ENCODE peak calls at places on chromosomes 16 and 17, in ten cellular contexts. V is colonic mucosa, P is A673, J is tibial nerve, Z is tibial artery, R is fibroblast of lung, C is A549, A is aorta, N is Karpas-422, D is body of pancreas. X is an unnamed sample.

GRCh38 chr17:28717578-28718316 is at the start of gene RAB34:
- DNase-seq in A (peak; percentile 94), P (peak; percentile 95), N (no peak), J (peak; percentile 54), D (peak; percentile 40), C (peak; percentile 90), R (peak; percentile 91), V (peak; percentile 50), Z (peak; percentile 90), X (no peak)

GRCh38 chr16:66508261-66508913 is 41.5 kb downstream of the TK2 start:
- DNase-seq in A (no peak), R (peak; percentile 66), P (no peak), D (peak; percentile 55), J (no peak), Z (peak; percentile 65), V (no peak), C (peak; percentile 93), N (no peak), X (no peak)

GRCh38 chr17:72618018-72618509 is 474.4 kb downstream of the SLC39A11 start:
- DNase-seq in A (no peak), Z (no peak), R (no peak), P (no peak), N (no peak), C (peak; percentile 43), V (peak; percentile 96), J (no peak), D (peak; percentile 50), X (no peak)

GRCh38 chr17:76801706-76802105 is 63.8 kb downstream of the MFSD11 start:
- DNase-seq in A (no peak), V (no peak), R (no peak), J (no peak), Z (no peak), N (no peak), P (no peak), D (no peak), C (no peak), X (no peak)

GRCh38 chr17:412211-413015 is 59.8 kb upstream of the RPH3AL start:
- DNase-seq in P (peak; percentile 78), A (peak; percentile 64), Z (no peak), C (peak; percentile 70), V (peak; percentile 61), R (peak; percentile 51), D (peak; percentile 63), N (peak; percentile 86), J (peak; percentile 22), X (peak; percentile 9)

GRCh38 chr16:85490971-85491771 is 122.0 kb upstream of the GSE1 start:
- DNase-seq in D (peak; percentile 74), Z (no peak), C (peak; percentile 52), N (peak; percentile 81), A (no peak), J (no peak), R (no peak), P (no peak), V (peak; percentile 59), X (no peak)

GRCh38 chr17:43832976-43833829 is at the start of gene MPP3:
- DNase-seq in J (peak; percentile 33), N (no peak), C (peak; percentile 78), R (peak; percentile 66), P (peak; percentile 71), V (peak; percentile 68), A (peak; percentile 90), D (peak; percentile 77), Z (peak; percentile 83), X (peak; percentile 13)

GRCh38 chr17:77279448-77280303 is 138.9 kb downstream of the SEC14L1 start:
- DNase-seq in N (no peak), A (no peak), J (no peak), V (peak; percentile 52), C (no peak), D (no peak), Z (no peak), R (peak; percentile 86), P (no peak), X (no peak)

GRCh38 chr17:64130559-64131001 is 636 bp upstream of the ERN1 start:
- DNase-seq in J (no peak), A (peak; percentile 79), N (no peak), D (no peak), C (no peak), R (peak; percentile 48), V (peak; percentile 53), P (no peak), Z (peak; percentile 80), X (no peak)

GRCh38 chr16:1723450-1724147 is 17.6 kb downstream of the MAPK8IP3 start:
- DNase-seq in D (peak; percentile 62), P (peak; percentile 41), A (no peak), Z (no peak), V (peak; percentile 69), C (peak; percentile 41), R (peak; percentile 19), J (no peak), N (peak; percentile 79), X (no peak)

GRCh38 chr17:65659512-65659911 is 98.1 kb upstream of the AXIN2 start:
- DNase-seq in R (no peak), Z (no peak), P (no peak), C (no peak), D (no peak), A (no peak), J (no peak), N (no peak), V (no peak), X (no peak)

GRCh38 chr17:65656390-65657250 is 95.2 kb upstream of the AXIN2 start:
- DNase-seq in V (no peak), C (peak; percentile 20), Z (no peak), D (no peak), R (no peak), N (no peak), P (no peak), A (no peak), J (no peak), X (no peak)

GRCh38 chr17:65660947-65661346 is 99.5 kb upstream of the AXIN2 start:
- DNase-seq in C (peak; percentile 47), R (peak; percentile 57), J (no peak), Z (no peak), D (no peak), N (no peak), A (no peak), V (no peak), P (peak; percentile 25), X (no peak)

GRCh38 chr17:65660078-65660477 is 98.6 kb upstream of the AXIN2 start:
- DNase-seq in R (no peak), V (no peak), C (no peak), N (no peak), D (no peak), J (no peak), P (no peak), A (no peak), Z (no peak), X (no peak)

DNA sequence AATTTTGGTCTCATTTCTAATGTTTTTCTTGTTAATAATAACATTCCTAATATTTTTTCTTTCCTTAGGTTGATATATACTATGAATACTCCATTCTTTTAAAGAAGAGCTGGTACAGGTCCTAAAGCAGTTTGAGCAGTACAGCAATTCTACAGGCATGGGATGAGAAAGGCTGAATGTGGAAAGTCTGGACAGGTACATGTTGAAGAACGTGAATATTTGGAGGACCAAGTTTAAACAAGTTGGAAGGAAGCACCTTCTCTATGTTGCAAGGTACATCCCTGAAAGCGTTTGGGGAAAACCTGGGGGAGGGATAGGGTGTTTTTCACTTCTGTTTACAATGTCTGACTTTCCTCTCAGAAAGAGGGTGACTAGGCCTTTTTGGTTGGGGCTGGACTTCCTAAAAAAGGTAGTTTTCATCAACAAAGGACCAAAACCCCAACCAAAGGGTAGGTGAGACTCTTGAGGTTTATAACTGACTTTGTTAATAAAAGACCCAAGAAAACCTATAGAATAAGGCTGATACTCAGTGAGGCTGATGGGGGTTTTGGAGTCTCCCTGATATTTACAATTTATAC is 95.9 kb upstream of the AXIN2 start:
- DNase-seq in J (no peak), R (no peak), Z (no peak), D (no peak), A (no peak), C (no peak), V (no peak), N (no peak), P (no peak), X (no peak)
- H3K27ac ChIP-seq in J (no peak overlapping the region), R (no peak overlapping the region), Z (no peak overlapping the region), D (no peak overlapping the region), A (no peak overlapping the region), C (no peak overlapping the region), V (no peak overlapping the region), N (no peak overlapping the region), P (no peak overlapping the region), X (no peak overlapping the region)

DNA sequence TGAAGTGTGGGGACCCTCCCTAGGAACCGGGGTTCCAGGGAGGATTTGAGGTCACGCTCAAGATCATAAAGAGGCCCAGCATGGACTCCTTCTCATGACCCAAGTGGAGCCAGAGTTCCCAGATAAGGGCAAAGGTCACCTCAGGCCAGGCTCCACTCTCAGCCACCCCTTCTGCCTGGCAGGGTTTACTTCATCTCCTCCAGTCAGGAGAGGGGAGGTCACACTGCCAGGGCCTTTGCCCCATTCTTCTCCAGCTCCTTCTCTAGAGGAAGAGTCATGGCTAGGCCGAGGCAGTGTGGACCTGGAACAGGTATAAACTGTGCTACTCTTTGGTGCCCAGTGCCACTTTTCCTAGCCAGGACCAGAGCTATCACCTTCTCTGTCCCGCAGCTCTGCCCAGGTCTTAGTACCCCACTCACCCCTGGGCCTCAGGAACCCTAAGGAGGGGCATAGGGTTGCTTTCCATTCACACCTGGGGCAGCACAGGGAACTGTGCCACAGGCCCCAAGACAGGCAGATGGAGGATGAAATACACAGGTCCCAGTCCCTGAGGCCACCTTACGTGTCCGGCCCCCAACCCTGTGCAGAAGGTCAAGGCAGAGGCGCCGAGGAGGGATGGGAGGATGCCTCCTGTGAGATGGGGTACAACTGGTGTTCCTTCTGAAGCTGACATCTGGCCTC is 877 bp upstream of the ACSF2 start:
- DNase-seq in D (no peak), P (no peak), N (no peak), J (no peak), Z (no peak), C (no peak), A (no peak), V (no peak), R (no peak), X (no peak)
- H3K27ac ChIP-seq in D (no peak overlapping the region), P (no peak overlapping the region), N (no peak overlapping the region), J (peak overlapping the region; percentile 82), Z (peak overlapping the region; percentile 86), C (peak overlapping the region; percentile 77), A (no peak overlapping the region), V (peak overlapping the region; percentile 79), R (peak overlapping the region; percentile 58), X (no peak overlapping the region)

GRCh38 chr16:87809150-87809902 is 43.5 kb upstream of the KLHDC4 start:
- DNase-seq in P (peak; percentile 55), Z (no peak), A (no peak), N (peak; percentile 93), D (no peak), C (no peak), V (no peak), R (peak; percentile 25), J (no peak), X (no peak)
- H3K27ac ChIP-seq in P (peak overlapping the region; percentile 63), Z (no peak overlapping the region), A (no peak overlapping the region), N (peak overlapping the region; percentile 99), D (no peak overlapping the region), C (peak overlapping the region; percentile 97), V (no peak overlapping the region), R (no peak overlapping the region), J (no peak overlapping the region), X (no peak overlapping the region)

DNA sequence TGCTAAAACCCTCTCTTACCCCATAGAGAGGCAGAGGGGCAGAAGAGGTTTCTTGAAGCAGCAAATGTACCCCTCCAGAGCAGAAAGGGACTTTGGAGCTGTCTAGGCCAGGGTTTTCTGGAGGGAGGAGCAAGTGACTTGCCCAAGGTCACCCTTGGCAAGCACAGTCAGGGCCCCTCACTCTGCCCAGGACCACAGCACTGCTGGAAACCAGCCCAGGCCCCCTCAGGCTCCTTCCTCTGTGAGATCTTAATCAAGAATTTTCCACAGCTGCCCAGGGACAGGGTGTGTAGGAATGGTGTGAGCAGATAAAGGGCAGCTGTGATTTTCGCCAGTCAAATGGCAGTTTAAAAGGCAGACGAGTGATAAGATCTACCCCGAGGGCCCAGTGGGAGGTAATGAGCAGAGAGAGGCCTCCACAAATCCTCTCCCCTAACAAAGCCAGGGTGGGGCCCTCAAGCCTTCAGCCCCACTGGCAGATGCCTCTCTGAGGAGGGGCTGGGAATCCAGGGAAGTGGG is 3.9 kb upstream of the SLC12A3 start:
- DNase-seq in C (peak; percentile 55), Z (no peak), R (peak; percentile 14), J (no peak), V (no peak), A (no peak), N (no peak), D (peak; percentile 31), P (peak; percentile 44), X (no peak)
- H3K27ac ChIP-seq in C (peak overlapping the region; percentile 34), Z (no peak overlapping the region), R (no peak overlapping the region), J (no peak overlapping the region), V (no peak overlapping the region), A (no peak overlapping the region), N (no peak overlapping the region), D (no peak overlapping the region), P (no peak overlapping the region), X (no peak overlapping the region)